ENCODE peak calls at places on chromosomes 5 and 9, in four cellular contexts. L, U, P and Q are unnamed samples.

GRCh38 chr5:160266752-160267345 is 37.5 kb downstream of the FABP6 start:
- DNase-seq in L (no peak), U (no peak), P (no peak), Q (no peak)

GRCh38 chr5:124655211-124655880 is 91.1 kb downstream of the ZNF608 start:
- DNase-seq in L (no peak), U (no peak), P (peak; percentile 64), Q (peak; percentile 61)

GRCh38 chr9:134917431-134918373 is at the start of gene FCN1:
- DNase-seq in L (no peak), U (no peak), P (no peak), Q (no peak)

GRCh38 chr5:86878250-86878649 is 260.5 kb downstream of the COX7C start:
- DNase-seq in L (no peak), U (no peak), P (peak; percentile 28), Q (no peak)

GRCh38 chr5:55177078-55177477 is 4.1 kb upstream of the CDC20B start:
- DNase-seq in L (no peak), U (no peak), P (no peak), Q (no peak)

GRCh38 chr5:135625961-135626360 is 47.2 kb upstream of the CXCL14 start:
- DNase-seq in L (no peak), U (no peak), P (no peak), Q (no peak)

GRCh38 chr9:135602789-135603481 is 36.4 kb downstream of the GLT6D1 start:
- DNase-seq in L (peak; percentile 58), U (peak; percentile 4), P (peak; percentile 42), Q (peak; percentile 16)

GRCh38 chr9:122572456-122572855 is 10.7 kb downstream of the OR1L8 start:
- DNase-seq in L (no peak), U (no peak), P (no peak), Q (peak; percentile 32)

GRCh38 chr9:87336914-87337333 is 160.7 kb upstream of the DAPK1 start:
- DNase-seq in L (no peak), U (peak; percentile 4), P (peak; percentile 83), Q (no peak)

GRCh38 chr5:96434201-96434645 is 1.2 kb upstream of the PCSK1 start:
- DNase-seq in L (peak; percentile 62), U (peak; percentile 20), P (peak; percentile 85), Q (no peak)

GRCh38 chr9:127942152-127943010 is 4.7 kb upstream of the DPM2 start:
- DNase-seq in L (peak; percentile 66), U (peak; percentile 64), P (peak; percentile 77), Q (no peak)